ENCODE peak calls at places on chromosomes 13 and 19, in five cellular contexts. E, R, D, X and N are unnamed samples.
A peak's percentile ranks its signal among the peaks of the same experiment; 100 is the strongest.

GRCh38 chr19:54792814-54793213 is 10.6 kb upstream of the KIR2DL4 start:
- DNase-seq in D (no peak), X (no peak), E (no peak), R (no peak), N (no peak)

GRCh38 chr13:111050539-111050879 is 64.6 kb upstream of the ARHGEF7 start:
- DNase-seq in D (no peak), R (no peak), X (no peak), E (no peak), N (no peak)

GRCh38 chr13:54210397-54211050 is 1181.9 kb downstream of the OLFM4 start:
- DNase-seq in R (no peak), E (no peak), D (no peak), X (no peak), N (no peak)

GRCh38 chr13:109945206-109945960 is 159.0 kb upstream of the IRS2 start:
- DNase-seq in D (no peak), R (no peak), X (no peak), E (peak; percentile 4), N (peak; percentile 7)

GRCh38 chr13:61277088-61277487 is 138.6 kb downstream of the PCDH20 start:
- DNase-seq in D (no peak), R (no peak), X (no peak), E (no peak), N (no peak)

GRCh38 chr19:44455100-44455499 is 6.8 kb upstream of the ZNF229 start:
- DNase-seq in D (no peak), R (no peak), E (peak; percentile 26), X (no peak), N (no peak)

GRCh38 chr13:111228262-111229144 is 91.9 kb upstream of the TEX29 start:
- DNase-seq in E (no peak), D (no peak), R (no peak), X (no peak), N (no peak)

GRCh38 chr19:55688422-55689218 is 13.6 kb downstream of the EPN1 start:
- DNase-seq in E (no peak), D (no peak), R (peak; percentile 28), X (no peak), N (no peak)

GRCh38 chr13:106151056-106151699 is 384.3 kb downstream of the EFNB2 start:
- DNase-seq in D (no peak), R (no peak), X (no peak), E (peak; percentile 63), N (peak; percentile 59)

GRCh38 chr19:3459322-3459881 is 20.9 kb downstream of the SMIM24 start:
- DNase-seq in R (no peak), E (peak; percentile 93), D (peak; percentile 60), X (no peak), N (peak; percentile 58)

GRCh38 chr19:18804643-18805042 is 13.5 kb upstream of the COMP start:
- DNase-seq in R (no peak), D (no peak), E (no peak), X (no peak), N (no peak)

GRCh38 chr19:18814063-18814462 is 17.7 kb upstream of the UPF1 start:
- DNase-seq in X (no peak), E (no peak), R (no peak), D (no peak), N (no peak)

GRCh38 chr19:18807861-18808331 is 16.8 kb upstream of the COMP start:
- DNase-seq in E (no peak), D (no peak), R (no peak), X (no peak), N (no peak)

GRCh38 chr19:18804139-18804601 is 13.1 kb upstream of the COMP start:
- DNase-seq in E (no peak), R (no peak), X (no peak), D (no peak), N (no peak)

DNA sequence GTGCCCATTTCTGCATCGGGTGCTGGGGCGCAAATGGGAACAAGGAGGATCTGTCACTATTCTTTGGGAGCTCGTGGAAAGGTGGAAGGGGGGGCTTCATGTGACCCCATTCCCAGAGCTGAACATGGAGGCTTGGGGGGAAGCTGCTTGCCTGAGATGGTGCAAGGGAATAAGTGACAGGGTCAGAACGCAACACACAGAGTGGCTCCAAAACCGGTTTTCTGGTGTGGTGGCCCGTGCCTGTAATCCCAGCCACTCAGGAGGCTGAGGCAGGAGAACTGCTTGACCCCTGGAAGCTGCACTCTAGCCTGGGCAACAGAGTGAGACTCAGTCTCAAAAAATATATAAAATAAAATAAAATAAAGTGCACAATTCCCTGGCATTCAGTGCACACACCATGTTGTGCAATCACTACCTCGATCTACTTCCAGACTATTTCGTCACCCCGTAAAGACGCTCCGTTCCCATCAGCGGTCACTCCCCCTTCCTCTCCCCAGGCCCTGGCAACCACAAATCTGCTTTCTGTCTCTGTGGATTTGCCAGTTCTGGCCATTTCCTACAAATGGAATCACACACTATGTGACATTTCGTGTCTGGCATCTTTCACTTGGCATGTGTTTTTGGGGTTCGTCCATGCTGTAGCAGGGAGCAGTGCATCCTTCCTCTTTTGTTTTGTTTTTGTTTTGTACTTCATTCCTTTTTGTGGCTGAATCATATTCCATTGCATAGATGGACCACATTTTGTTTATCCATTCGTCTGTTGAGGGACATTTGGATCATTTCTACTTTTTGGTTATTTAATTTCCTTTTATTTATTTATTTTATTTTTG is 18.3 kb upstream of the COMP start:
- DNase-seq in E (no peak), D (no peak), X (no peak), R (no peak), N (peak; percentile 38)
- H3K27ac ChIP-seq in E (no peak overlapping the region), D (no peak overlapping the region), X (no peak overlapping the region), R (no peak overlapping the region), N (no peak overlapping the region)

GRCh38 chr13:75481176-75482069 is 546 bp downstream of the TBC1D4 start:
- DNase-seq in X (peak; percentile 7), D (peak; percentile 61), E (peak; percentile 21), R (peak; percentile 12), N (no peak)
- H3K4me3 ChIP-seq in X (no peak overlapping the region), D (peak overlapping the region; percentile 61), E (peak overlapping the region; percentile 92), R (peak overlapping the region; percentile 74), N (peak overlapping the region; percentile 72)

DNA sequence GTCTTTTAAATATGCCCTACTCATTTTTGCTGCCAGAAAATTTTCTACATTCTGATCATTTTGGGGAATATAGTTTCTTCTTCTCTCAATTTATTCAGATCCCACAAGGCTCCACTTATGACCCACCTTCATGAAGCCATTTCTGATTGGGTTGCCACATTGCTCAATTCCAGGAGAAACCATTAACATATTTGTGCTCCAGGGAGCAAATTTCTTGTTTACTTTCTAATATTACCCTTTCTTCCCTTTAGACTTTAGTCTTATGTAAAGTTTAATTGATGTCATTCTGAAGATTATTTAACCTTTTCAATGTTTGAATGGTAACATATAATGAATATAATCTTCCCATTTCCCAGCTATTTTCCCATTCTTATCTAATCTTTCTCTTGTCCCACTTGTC is 331.8 kb downstream of the ITGBL1 start:
- DNase-seq in E (no peak), X (no peak), D (no peak), R (no peak), N (no peak)
- H3K27ac ChIP-seq in E (no peak overlapping the region), X (no peak overlapping the region), D (no peak overlapping the region), R (no peak overlapping the region), N (no peak overlapping the region)

GRCh38 chr13:112709825-112710783 is 20.3 kb downstream of the ATP11A start:
- DNase-seq in R (no peak), D (no peak), X (no peak), E (no peak), N (no peak)

GRCh38 chr13:112712451-112712881 is 22.6 kb downstream of the ATP11A start:
- DNase-seq in R (peak; percentile 6), E (no peak), X (no peak), D (no peak), N (no peak)

GRCh38 chr13:112710855-112711527 is 21.2 kb downstream of the ATP11A start:
- DNase-seq in R (no peak), X (no peak), D (no peak), E (no peak), N (no peak)

GRCh38 chr13:112713517-112714253 is 23.8 kb downstream of the ATP11A start:
- DNase-seq in E (no peak), R (no peak), X (no peak), D (no peak), N (no peak)

GRCh38 chr13:112711528-112712265 is 21.9 kb downstream of the ATP11A start:
- DNase-seq in D (peak; percentile 87), E (peak; percentile 80), X (no peak), R (no peak), N (peak; percentile 96)
- H3K4me3 ChIP-seq in D (no peak overlapping the region), E (peak overlapping the region; percentile 17), X (no peak overlapping the region), R (no peak overlapping the region), N (peak overlapping the region; percentile 55)

GRCh38 chr19:50721441-50722137 is 1.6 kb upstream of the CLEC11A start:
- DNase-seq in R (no peak), X (no peak), D (no peak), E (no peak), N (no peak)
- H3K27ac ChIP-seq in R (no peak overlapping the region), X (no peak overlapping the region), D (no peak overlapping the region), E (no peak overlapping the region), N (no peak overlapping the region)

GRCh38 chr13:39410089-39410901 is 192.7 kb downstream of the LHFPL6 start:
- DNase-seq in X (no peak), R (no peak), E (no peak), D (no peak), N (no peak)
- H3K4me3 ChIP-seq in X (no peak overlapping the region), R (no peak overlapping the region), E (no peak overlapping the region), D (no peak overlapping the region), N (no peak overlapping the region)

DNA sequence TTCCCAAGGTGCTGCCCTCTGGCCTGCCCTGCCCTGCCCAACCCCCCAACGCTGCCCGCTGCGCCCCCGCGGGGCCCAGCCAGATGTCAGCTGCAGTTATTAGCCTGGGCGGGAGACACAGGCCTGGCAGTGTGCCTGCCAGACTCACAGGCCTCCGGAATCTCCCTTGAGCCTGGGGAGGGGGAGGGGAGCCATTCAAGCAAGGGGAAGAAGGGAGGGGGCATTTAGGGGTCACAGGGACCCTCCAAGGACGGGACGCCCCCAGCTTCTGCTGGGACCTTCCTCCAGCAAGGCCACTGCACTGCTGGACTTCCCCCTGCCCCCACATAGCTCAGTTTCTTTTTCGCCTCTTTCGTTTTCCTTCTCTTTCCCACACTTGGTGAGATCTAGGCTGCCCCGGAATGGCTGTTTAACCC is 2.6 kb upstream of the JUNB start:
- DNase-seq in X (no peak), R (peak; percentile 90), E (peak; percentile 89), D (peak; percentile 73), N (no peak)
- H3K27ac ChIP-seq in X (peak overlapping the region; percentile 100), R (peak overlapping the region; percentile 96), E (peak overlapping the region; percentile 96), D (peak overlapping the region; percentile 83), N (peak overlapping the region; percentile 88)

DNA sequence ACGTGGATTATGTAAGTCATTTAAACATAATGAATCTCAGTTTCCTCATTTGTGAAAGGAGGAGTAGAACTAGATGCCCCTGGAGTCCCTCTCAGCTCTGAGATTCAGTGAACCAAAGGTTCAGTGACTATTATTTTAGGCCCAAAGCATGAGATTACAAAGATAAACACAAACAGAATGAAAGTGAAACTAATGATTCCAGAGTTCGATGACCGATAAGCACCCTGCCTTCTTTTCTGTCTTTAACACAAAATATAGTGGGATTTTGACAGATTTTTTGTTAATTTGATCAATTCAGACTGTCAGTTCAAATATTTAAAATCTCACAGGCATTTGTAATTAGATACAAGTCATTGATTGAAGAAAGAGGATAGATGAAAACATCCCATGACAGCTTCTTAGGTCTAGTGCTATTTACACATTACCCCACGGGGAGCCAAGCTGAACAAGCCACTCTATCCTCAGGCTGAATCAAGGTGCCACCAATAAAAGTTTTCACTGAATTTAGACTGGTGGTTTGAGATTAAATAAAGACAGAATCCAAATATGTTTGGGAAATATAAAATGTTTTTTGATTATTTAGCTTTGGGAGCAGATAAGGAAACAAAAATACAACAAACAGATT is 64.6 kb upstream of the RAP2A start:
- DNase-seq in X (peak; percentile 27), R (no peak), E (no peak), D (no peak), N (no peak)
- H3K4me3 ChIP-seq in X (no peak overlapping the region), R (no peak overlapping the region), E (peak overlapping the region; percentile 40), D (no peak overlapping the region), N (peak overlapping the region; percentile 5)